ENCODE peak calls at places on chromosomes 7 and 10, in four cellular contexts. R is mesendoderm, H is IMR-90, B is H1. P is an unnamed sample.

GRCh38 chr10:71351628-71352319 is 32.7 kb downstream of the SLC29A3 start:
- DNase-seq in H (no peak), B (no peak), R (no peak), P (no peak)

GRCh38 chr7:5200561-5201235 is 10.7 kb downstream of the WIPI2 start:
- DNase-seq in R (no peak), B (no peak), H (no peak), P (no peak)

GRCh38 chr7:42926204-42926603 is 5.8 kb downstream of the PSMA2 start:
- DNase-seq in B (no peak), H (no peak), R (no peak), P (no peak)

GRCh38 chr10:59688921-59689351 is 20.7 kb downstream of the SLC16A9 start:
- DNase-seq in R (no peak), B (no peak), H (no peak), P (no peak)

GRCh38 chr10:90288403-90288933 is 569.4 kb downstream of the HTR7 start:
- DNase-seq in B (no peak), H (peak), R (peak), P (no peak)

GRCh38 chr7:37201003-37201875 is 247.4 kb downstream of the ELMO1 start:
- DNase-seq in B (peak), R (peak), H (peak), P (peak)

GRCh38 chr7:130838738-130839137 is 104.7 kb upstream of the KLF14 start:
- DNase-seq in R (no peak), B (no peak), H (peak), P (no peak)

GRCh38 chr7:27661776-27662489 is 750 bp downstream of the HIBADH start:
- DNase-seq in H (peak), B (no peak), R (no peak), P (no peak)

GRCh38 chr10:35416628-35417625 is 80.6 kb downstream of the CCNY start:
- DNase-seq in R (peak), B (no peak), H (peak), P (no peak)

GRCh38 chr7:50502001-50502684 is 52.0 kb upstream of the FIGNL1 start:
- DNase-seq in B (no peak), H (peak), R (peak), P (no peak)

GRCh38 chr10:57624066-57624465 is 643.6 kb downstream of the IPMK start:
- DNase-seq in B (no peak), H (no peak), R (no peak), P (no peak)

GRCh38 chr7:99955247-99955646 is 20.6 kb downstream of the AZGP1 start:
- DNase-seq in R (no peak), H (no peak), B (no peak), P (no peak)

GRCh38 chr10:29372920-29373319 is 84.0 kb downstream of the LYZL1 start:
- DNase-seq in R (peak), B (no peak), H (no peak), P (no peak)

GRCh38 chr10:88921194-88921593 is 31.4 kb downstream of the ACTA2 start:
- DNase-seq in H (no peak), R (peak), B (no peak), P (no peak)

DNA sequence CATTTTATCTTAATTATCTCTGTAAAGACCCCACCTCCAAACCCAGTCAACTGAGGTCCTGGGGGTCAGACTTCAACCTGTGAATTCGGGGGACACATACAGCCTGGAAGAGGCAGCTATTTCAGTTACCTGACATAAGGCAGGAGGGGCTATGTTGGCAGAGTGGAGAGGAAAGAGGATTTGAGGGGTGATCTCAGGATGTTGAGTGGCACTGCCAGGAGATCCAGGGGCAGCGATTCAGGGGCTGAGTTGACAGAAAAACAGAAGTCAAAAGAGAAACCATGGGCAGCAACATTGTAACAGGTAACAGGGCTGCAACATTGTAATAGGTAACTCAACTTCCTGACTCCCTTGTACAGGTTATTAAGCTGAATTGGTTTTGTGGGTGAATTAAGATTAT is 162.6 kb downstream of the ADARB2 start:
- DNase-seq in R (no peak), H (no peak), B (no peak), P (no peak)
- H4K5ac ChIP-seq in R (no peak), H (no peak), B (no peak), P (no peak)

GRCh38 chr7:18402488-18403183 is 92.9 kb upstream of the HDAC9 start:
- DNase-seq in H (peak), R (no peak), B (no peak), P (no peak)

GRCh38 chr7:18401757-18402156 is 93.8 kb upstream of the HDAC9 start:
- DNase-seq in R (no peak), H (no peak), B (no peak), P (no peak)

GRCh38 chr7:18400281-18400680 is 95.3 kb upstream of the HDAC9 start:
- DNase-seq in B (no peak), H (no peak), R (no peak), P (no peak)

GRCh38 chr7:18399624-18400235 is 95.8 kb upstream of the HDAC9 start:
- DNase-seq in H (peak), B (no peak), R (peak), P (peak)

GRCh38 chr7:18400726-18401125 is 94.8 kb upstream of the HDAC9 start:
- DNase-seq in B (no peak), H (peak), R (no peak), P (no peak)
- H2AK5ac ChIP-seq in B (no peak), H (peak), R (no peak), P (no peak)

GRCh38 chr7:96248405-96248804 is 73.5 kb downstream of the SLC25A13 start:
- DNase-seq in H (no peak), R (no peak), B (no peak), P (no peak)
- H4K5ac ChIP-seq in H (no peak), R (no peak), B (no peak), P (no peak)

GRCh38 chr7:101662447-101662998 is 33.4 kb upstream of the MYL10 start:
- DNase-seq in H (no peak), R (no peak), B (no peak), P (no peak)

GRCh38 chr7:101659706-101660105 is 30.6 kb upstream of the MYL10 start:
- DNase-seq in B (no peak), R (no peak), H (peak), P (no peak)

GRCh38 chr7:101657171-101657570 is 28.1 kb upstream of the MYL10 start:
- DNase-seq in H (no peak), B (no peak), R (no peak), P (no peak)
- H2AK5ac ChIP-seq in H (no peak), B (no peak), R (no peak), P (no peak)

GRCh38 chr10:131430716-131431402 is 119.3 kb upstream of the TCERG1L start:
- DNase-seq in B (no peak), R (no peak), H (no peak), P (no peak)

GRCh38 chr10:131433566-131433965 is 122.0 kb upstream of the TCERG1L start:
- DNase-seq in R (no peak), H (no peak), B (no peak), P (no peak)

GRCh38 chr10:131429942-131430341 is 118.4 kb upstream of the TCERG1L start:
- DNase-seq in H (no peak), R (no peak), B (no peak), P (no peak)

GRCh38 chr10:131431978-131432690 is 120.6 kb upstream of the TCERG1L start:
- DNase-seq in B (no peak), H (no peak), R (no peak), P (no peak)

DNA sequence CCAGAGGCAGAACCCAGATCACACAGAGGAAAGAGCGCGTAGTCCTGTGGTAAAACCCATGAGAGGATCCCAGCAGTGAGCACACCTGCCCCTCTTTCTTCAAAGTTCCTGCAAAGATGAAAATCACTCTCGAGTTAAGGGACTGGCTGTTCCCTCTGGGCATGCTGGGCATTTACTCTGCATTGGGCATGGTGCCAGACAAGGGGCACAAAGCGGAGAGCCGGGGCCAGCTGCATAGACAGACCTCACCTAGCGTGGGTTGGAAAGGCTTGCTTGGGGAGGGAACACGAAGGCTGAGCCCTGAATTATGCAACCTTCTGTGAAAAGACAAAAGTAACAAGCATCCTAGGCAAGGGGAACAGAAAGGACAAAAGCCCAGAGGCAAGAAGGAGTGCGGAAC is 120.0 kb upstream of the TCERG1L start:
- DNase-seq in H (no peak), R (no peak), B (no peak), P (no peak)
- H4K5ac ChIP-seq in H (no peak), R (no peak), B (no peak), P (no peak)

DNA sequence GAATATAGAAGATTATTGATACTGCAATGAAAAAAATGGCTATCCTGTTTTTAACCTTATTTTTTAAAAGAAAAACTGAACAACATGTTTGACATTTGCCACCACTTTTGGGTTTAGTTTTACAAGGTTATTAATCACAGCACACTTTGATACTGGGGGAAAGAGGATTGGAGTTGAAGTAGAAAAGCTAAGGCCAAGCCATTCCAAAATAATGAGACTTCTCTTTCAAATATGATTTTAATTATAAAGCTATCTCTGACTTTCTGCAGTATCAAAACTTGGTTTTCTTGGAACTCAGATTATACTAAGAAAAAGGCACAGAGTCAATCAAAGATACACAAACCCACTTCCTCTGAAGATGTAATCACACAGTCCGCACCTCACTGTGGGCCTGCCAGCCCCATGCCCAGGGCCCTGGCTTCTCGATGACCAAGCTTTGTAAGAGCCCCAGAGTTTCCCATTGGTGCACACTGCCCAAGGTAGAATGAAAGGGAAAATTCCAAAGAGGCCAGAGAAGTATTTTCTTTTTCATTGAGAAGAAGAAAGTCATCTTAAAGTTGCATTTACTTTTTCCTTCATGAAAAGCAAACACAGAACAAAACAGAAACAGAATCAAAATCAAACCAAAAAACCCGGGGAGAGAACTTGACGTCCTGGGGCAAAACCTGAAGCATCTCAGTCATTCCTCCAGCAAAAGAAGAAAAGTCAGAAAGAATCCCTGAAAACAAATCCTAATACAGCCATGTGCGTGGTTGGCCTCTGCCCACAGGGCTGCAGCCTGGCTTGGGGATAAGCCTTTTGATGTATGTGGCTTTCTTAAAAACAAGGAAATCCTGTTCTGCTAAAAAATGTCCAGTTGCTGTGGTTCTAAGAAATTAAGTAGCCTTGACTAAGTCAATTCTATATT is 187.7 kb upstream of the KLF6 start:
- DNase-seq in H (no peak), R (no peak), B (no peak), P (no peak)
- H2AK5ac ChIP-seq in H (no peak), R (no peak), B (no peak), P (no peak)

GRCh38 chr7:155340721-155341120 is 43.0 kb downstream of the INSIG1 start:
- DNase-seq in B (no peak), H (no peak), R (no peak), P (no peak)

GRCh38 chr7:155343150-155343549 is 45.5 kb downstream of the INSIG1 start:
- DNase-seq in R (no peak), H (no peak), B (no peak), P (no peak)

GRCh38 chr7:155341463-155341983 is 43.8 kb downstream of the INSIG1 start:
- DNase-seq in H (no peak), R (no peak), B (no peak), P (no peak)

GRCh38 chr7:155343661-155344121 is 46.0 kb downstream of the INSIG1 start:
- DNase-seq in R (no peak), H (no peak), B (no peak), P (no peak)

GRCh38 chr7:155342313-155342712 is 44.6 kb downstream of the INSIG1 start:
- DNase-seq in B (no peak), H (no peak), R (no peak), P (no peak)
- H4K5ac ChIP-seq in B (no peak), H (no peak), R (no peak), P (no peak)

GRCh38 chr7:44193011-44193802 is 4.0 kb upstream of the GCK start:
- DNase-seq in B (no peak), H (no peak), R (peak), P (no peak)
- H2AK5ac ChIP-seq in B (no peak), H (no peak), R (no peak), P (no peak)